ENCODE peak calls at places on chromosomes 7 and 10, in ten cellular contexts. P is RWPE2; S is OCI-LY7; O is left cardiac atrium; Z is occipital lobe; M is fibroblast of lung; E is activated effector memory CD4-positive, alpha-beta T cell treated with Interleukin-2 at 50 U/mL for 16 hours; W is esophagus squamous epithelium; K is endothelial cell; U is GM13976. Y is an unnamed sample.

GRCh38 chr10:51425431-51425830 is 274.0 kb downstream of the CSTF2T start:
- DNase-seq in P (no peak), M (peak), W (no peak), O (peak), S (no peak), Z (no peak), U (no peak), K (no peak), E (no peak), Y (no peak)

GRCh38 chr7:155305251-155305904 is 7.7 kb downstream of the INSIG1 start:
- DNase-seq in K (no peak), E (no peak), S (no peak), U (no peak), M (no peak), P (no peak), Z (no peak), O (no peak), W (no peak), Y (no peak)

GRCh38 chr7:112022128-112022527 is 184.1 kb downstream of the DOCK4 start:
- DNase-seq in Z (no peak), O (no peak), E (no peak), W (no peak), U (no peak), K (no peak), P (no peak), M (no peak), S (no peak), Y (no peak)

GRCh38 chr7:151756076-151756731 is 120.7 kb downstream of the PRKAG2 start:
- DNase-seq in P (no peak), U (peak), Z (no peak), O (no peak), K (no peak), M (peak), W (no peak), S (no peak), E (peak), Y (no peak)

GRCh38 chr7:122520961-122521555 is 177.9 kb downstream of the RNF133 start:
- DNase-seq in P (no peak), M (no peak), E (no peak), U (no peak), W (no peak), S (no peak), K (no peak), Z (no peak), O (no peak), Y (no peak)

GRCh38 chr7:26441640-26442277 is 150.1 kb downstream of the SNX10 start:
- DNase-seq in K (no peak), Z (no peak), P (no peak), U (no peak), W (no peak), S (no peak), E (no peak), O (no peak), M (no peak), Y (no peak)

GRCh38 chr7:28714452-28715120 is 243.5 kb downstream of the TRIL start:
- DNase-seq in M (no peak), O (no peak), W (no peak), K (no peak), U (no peak), S (no peak), P (no peak), E (no peak), Z (no peak), Y (no peak)

GRCh38 chr7:117741962-117742361 is 131.3 kb downstream of the CTTNBP2 start:
- DNase-seq in S (no peak), K (no peak), O (no peak), W (no peak), M (peak), P (no peak), Z (no peak), U (no peak), E (no peak), Y (no peak)

GRCh38 chr7:14691034-14691433 is 211.5 kb downstream of the DGKB start:
- DNase-seq in O (no peak), K (no peak), S (no peak), P (no peak), E (no peak), W (no peak), M (no peak), Z (no peak), U (no peak), Y (no peak)

GRCh38 chr10:119602241-119603095 is 5.7 kb upstream of the TIAL1 start:
- DNase-seq in Z (no peak), M (peak), P (no peak), U (peak), E (no peak), O (no peak), K (peak), W (no peak), S (peak), Y (peak)

GRCh38 chr10:100751211-100751933 is 6.0 kb downstream of the PAX2 start:
- DNase-seq in P (no peak), U (no peak), Z (no peak), K (no peak), S (no peak), E (no peak), W (no peak), O (no peak), M (no peak), Y (no peak)

GRCh38 chr7:117061751-117062150 is 108.5 kb downstream of the ST7 start:
- DNase-seq in U (no peak), P (no peak), E (no peak), S (no peak), Z (no peak), O (no peak), K (no peak), W (no peak), M (peak), Y (no peak)